ENCODE peak calls at places on chromosomes 1 and 21, in eight cellular contexts. E is GM23338, N is right atrium auricular region, Q is H1, W is endothelial cell of umbilical vein, U is psoas muscle, Y is BE2C, C is tibial nerve. X is an unnamed sample. For H3K4me1, the result is how much of the 10 kb centered on the place peaks cover.

GRCh38 chr1:183105449-183105848 is 80.6 kb upstream of the LAMC2 start:
- DNase-seq in E (no peak), N (no peak), Q (no peak), W (no peak), U (no peak), Y (no peak), C (no peak), X (no peak)

GRCh38 chr1:154418062-154418897 is 13.1 kb downstream of the IL6R start:
- DNase-seq in E (no peak), N (no peak), Q (no peak), W (peak), U (peak), Y (peak), C (peak), X (no peak)

GRCh38 chr1:76682152-76682551 is 185.1 kb upstream of the ST6GALNAC5 start:
- DNase-seq in E (peak), N (no peak), Q (no peak), W (no peak), U (no peak), Y (no peak), C (no peak), X (no peak)

GRCh38 chr1:192724670-192725069 is 84.2 kb upstream of the RGS2 start:
- DNase-seq in E (no peak), N (no peak), Q (no peak), W (no peak), U (no peak), Y (no peak), C (no peak), X (no peak)

GRCh38 chr1:168671782-168672181 is 57.2 kb downstream of the DPT start:
- DNase-seq in E (no peak), N (no peak), Q (no peak), W (no peak), U (no peak), Y (no peak), C (no peak), X (no peak)

GRCh38 chr1:160097911-160098851 is at the start of gene IGSF8:
- DNase-seq in E (peak), N (peak), Q (peak), W (peak), U (peak), Y (peak), C (peak), X (peak)

GRCh38 chr1:207811920-207812720 is 60.3 kb downstream of the CD46 start:
- DNase-seq in E (peak), N (peak), Q (peak), W (peak), U (peak), Y (peak), C (peak), X (peak)

GRCh38 chr21:46295996-46296752 is 10.0 kb downstream of the YBEY start:
- DNase-seq in E (peak), N (peak), Q (peak), W (no peak), U (peak), Y (peak), C (peak), X (peak)

GRCh38 chr1:23168079-23168461 is 586 bp downstream of the LUZP1 start:
- DNase-seq in E (no peak), N (peak), Q (no peak), W (no peak), U (peak), Y (peak), C (no peak), X (peak)

GRCh38 chr21:35059742-35060141 is 10.6 kb upstream of the RUNX1 start:
- DNase-seq in E (no peak), N (no peak), Q (no peak), W (no peak), U (no peak), Y (no peak), C (no peak), X (no peak)

GRCh38 chr1:3313579-3313955 is 140.9 kb upstream of the ARHGEF16 start:
- DNase-seq in E (no peak), N (peak), Q (peak), W (peak), U (peak), Y (no peak), C (peak), X (peak)

GRCh38 chr21:39037807-39038405 is 145.3 kb downstream of the PSMG1 start:
- DNase-seq in E (peak), N (no peak), Q (peak), W (peak), U (no peak), Y (no peak), C (no peak), X (no peak)

GRCh38 chr21:34298797-34299539 is 64.8 kb upstream of the KCNE2 start:
- DNase-seq in E (no peak), N (no peak), Q (no peak), W (no peak), U (no peak), Y (no peak), C (no peak), X (no peak)

GRCh38 chr1:234554157-234554477 is 55.9 kb downstream of the IRF2BP2 start:
- DNase-seq in E (no peak), N (no peak), Q (no peak), W (no peak), U (no peak), Y (no peak), C (no peak), X (no peak)

GRCh38 chr1:192474080-192474683 is 101.4 kb upstream of the RGS1 start:
- DNase-seq in E (peak), N (no peak), Q (no peak), W (peak), U (no peak), Y (no peak), C (no peak), X (no peak)

GRCh38 chr1:19514391-19514831 is 29.1 kb upstream of the CAPZB start:
- DNase-seq in E (no peak), N (no peak), Q (no peak), W (no peak), U (peak), Y (no peak), C (peak), X (peak)

GRCh38 chr1:46412853-46413595 is 18.9 kb downstream of the FAAH start:
- DNase-seq in E (no peak), N (no peak), Q (no peak), W (no peak), U (peak), Y (no peak), C (no peak), X (no peak)

GRCh38 chr21:46667191-46667734 is 31.8 kb downstream of the PRMT2 start:
- DNase-seq in E (peak), N (no peak), Q (no peak), W (peak), U (peak), Y (peak), C (no peak), X (no peak)

GRCh38 chr1:41799723-41800122 is 119.0 kb downstream of the HIVEP3 start:
- DNase-seq in E (no peak), N (no peak), Q (no peak), W (no peak), U (no peak), Y (no peak), C (no peak), X (no peak)

GRCh38 chr1:92749024-92749634 is 35.8 kb downstream of the EVI5 start:
- DNase-seq in E (peak), N (no peak), Q (no peak), W (peak), U (no peak), Y (peak), C (no peak), X (peak)

GRCh38 chr1:218336353-218336752 is 8.8 kb upstream of the TGFB2 start:
- DNase-seq in E (no peak), N (no peak), Q (no peak), W (no peak), U (no peak), Y (peak), C (no peak), X (no peak)

GRCh38 chr1:116128669-116129068 is 17.5 kb downstream of the MAB21L3 start:
- DNase-seq in E (no peak), N (no peak), Q (no peak), W (no peak), U (no peak), Y (no peak), C (no peak), X (no peak)

GRCh38 chr1:88998716-88999115 is 6.3 kb upstream of the KYAT3 start:
- DNase-seq in E (peak), N (no peak), Q (no peak), W (peak), U (no peak), Y (peak), C (no peak), X (no peak)

GRCh38 chr1:2236695-2237677 is 8.9 kb downstream of the SKI start:
- DNase-seq in E (no peak), N (no peak), Q (no peak), W (no peak), U (no peak), Y (no peak), C (no peak), X (peak)
- H3K4me1 ChIP-seq in E (under half), N (under half), Q (under half), W (under half), U (half or more), Y (under half), C (half or more), X (half or more)

GRCh38 chr1:222897527-222898190 is 82.8 kb downstream of the DISP1 start:
- DNase-seq in E (no peak), N (no peak), Q (no peak), W (peak), U (no peak), Y (no peak), C (no peak), X (no peak)

GRCh38 chr1:222893255-222893654 is 78.4 kb downstream of the DISP1 start:
- DNase-seq in E (no peak), N (no peak), Q (no peak), W (no peak), U (peak), Y (no peak), C (no peak), X (no peak)

GRCh38 chr1:222894331-222894730 is 79.5 kb downstream of the DISP1 start:
- DNase-seq in E (no peak), N (no peak), Q (no peak), W (no peak), U (peak), Y (no peak), C (no peak), X (no peak)

GRCh38 chr1:222896630-222897526 is 82.0 kb downstream of the DISP1 start:
- DNase-seq in E (no peak), N (no peak), Q (no peak), W (no peak), U (no peak), Y (no peak), C (no peak), X (no peak)

DNA sequence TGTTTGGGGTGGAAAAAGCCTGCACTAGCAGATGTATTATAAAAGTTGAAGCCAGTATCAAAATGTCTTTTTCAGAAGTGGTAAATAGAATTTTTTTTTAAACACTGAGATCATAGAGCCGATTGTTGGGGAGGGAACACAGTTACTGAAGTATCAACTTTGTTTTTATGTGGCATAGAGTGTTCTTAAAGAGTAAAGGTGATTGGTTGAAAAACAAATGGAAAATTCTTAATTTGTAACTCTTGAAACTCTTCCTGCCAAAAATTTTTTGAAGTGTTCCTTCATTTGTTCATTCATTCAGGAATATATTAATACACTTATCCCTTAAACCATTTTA is 83.3 kb downstream of the DISP1 start:
- DNase-seq in E (no peak), N (no peak), Q (no peak), W (no peak), U (no peak), Y (no peak), C (no peak), X (no peak)
- H3K4me3 ChIP-seq in E (no peak), N (no peak), Q (no peak), W (no peak), U (peak), Y (no peak), C (peak), X (no peak)

DNA sequence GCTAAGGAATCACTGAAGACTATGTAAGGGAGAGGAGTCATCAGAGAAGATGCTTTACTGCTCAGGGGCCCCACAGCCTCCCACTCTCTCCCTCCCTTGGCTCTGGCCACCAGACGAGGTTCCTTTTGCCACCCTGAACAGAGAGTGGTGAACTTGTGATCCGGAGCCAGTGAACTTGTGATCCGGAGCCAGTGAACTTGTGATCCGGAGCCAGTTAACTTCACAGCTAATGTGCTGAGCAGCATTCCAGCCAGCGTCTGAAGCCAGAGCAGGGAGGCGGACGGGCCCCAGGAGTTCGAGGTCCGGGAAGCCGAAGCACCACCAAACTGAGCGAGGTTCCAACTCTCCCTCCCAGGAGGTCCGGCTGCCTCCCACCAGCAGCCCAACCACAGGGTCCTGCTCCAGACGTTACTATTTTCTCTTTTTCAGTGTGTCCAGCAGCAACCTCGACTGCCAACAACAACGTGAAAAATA is 85.9 kb downstream of the SYF2 start:
- DNase-seq in E (no peak), N (no peak), Q (peak), W (no peak), U (peak), Y (no peak), C (no peak), X (no peak)
- H3K4me1 ChIP-seq in E (under half), N (under half), Q (under half), W (under half), U (under half), Y (under half), C (under half), X (under half)

GRCh38 chr1:155974208-155975165 is 3.9 kb downstream of the ARHGEF2 start:
- DNase-seq in E (no peak), N (no peak), Q (no peak), W (no peak), U (no peak), Y (no peak), C (no peak), X (no peak)
- H3K4me3 ChIP-seq in E (peak), N (peak), Q (no peak), W (peak), U (peak), Y (no peak), C (peak), X (no peak)

DNA sequence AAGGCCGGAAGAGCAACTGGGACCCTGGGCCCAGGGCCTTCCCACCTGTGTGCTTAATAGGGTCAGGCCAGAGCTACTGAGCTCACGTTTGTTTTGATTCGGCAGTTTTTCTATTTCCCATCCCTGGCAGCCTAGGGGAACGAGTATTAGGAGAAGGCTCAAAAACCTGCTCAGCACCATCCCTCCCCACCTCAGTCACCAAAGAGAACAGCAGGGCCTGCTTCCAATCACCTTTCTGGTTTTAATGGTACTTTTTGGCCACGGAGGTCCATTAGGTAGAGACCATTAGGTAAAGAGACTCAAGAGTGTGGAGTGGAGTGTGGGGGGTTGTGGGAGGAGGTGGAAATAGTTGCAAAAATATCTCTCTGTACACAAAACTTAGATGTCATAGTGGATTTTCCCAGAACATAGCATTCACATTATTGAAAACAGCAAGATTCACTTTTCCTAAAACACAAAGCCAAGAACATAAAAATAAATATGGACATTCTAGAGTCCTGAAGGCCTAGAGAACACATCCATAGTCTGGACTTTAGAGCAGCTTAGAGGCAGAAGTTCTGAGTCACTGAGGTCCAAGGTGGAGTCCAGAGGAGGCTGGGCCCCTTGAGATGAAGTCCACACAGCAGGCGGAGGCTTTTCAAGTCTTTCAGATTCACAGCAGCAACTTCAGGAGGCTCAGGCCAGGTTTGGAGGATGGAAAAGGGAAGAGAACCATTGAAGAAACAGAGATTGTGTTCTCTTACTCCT is 19.5 kb downstream of the NUAK2 start:
- DNase-seq in E (no peak), N (no peak), Q (no peak), W (no peak), U (no peak), Y (no peak), C (no peak), X (no peak)
- H3K4me1 ChIP-seq in E (under half), N (under half), Q (under half), W (under half), U (under half), Y (under half), C (under half), X (under half)

GRCh38 chr1:157135070-157135469 is 3.1 kb downstream of the ETV3 start:
- DNase-seq in E (no peak), N (no peak), Q (no peak), W (no peak), U (no peak), Y (no peak), C (no peak), X (no peak)

GRCh38 chr1:157134442-157134841 is 3.8 kb downstream of the ETV3 start:
- DNase-seq in E (no peak), N (no peak), Q (no peak), W (no peak), U (no peak), Y (no peak), C (no peak), X (no peak)

GRCh38 chr1:157132602-157133167 is 5.5 kb downstream of the ETV3 start:
- DNase-seq in E (no peak), N (no peak), Q (no peak), W (no peak), U (no peak), Y (no peak), C (no peak), X (no peak)

GRCh38 chr1:157132111-157132510 is 6.1 kb downstream of the ETV3 start:
- DNase-seq in E (no peak), N (no peak), Q (no peak), W (no peak), U (no peak), Y (no peak), C (no peak), X (no peak)

GRCh38 chr1:157133431-157133830 is 4.8 kb downstream of the ETV3 start:
- DNase-seq in E (no peak), N (no peak), Q (no peak), W (no peak), U (no peak), Y (no peak), C (no peak), X (no peak)
- H3K4me3 ChIP-seq in E (no peak), N (no peak), Q (no peak), W (no peak), U (no peak), Y (no peak), C (no peak), X (no peak)

GRCh38 chr1:156493154-156493631 is 7.4 kb downstream of the MEF2D start:
- DNase-seq in E (no peak), N (no peak), Q (no peak), W (no peak), U (peak), Y (no peak), C (no peak), X (no peak)

GRCh38 chr1:156495401-156496140 is 5.0 kb downstream of the MEF2D start:
- DNase-seq in E (no peak), N (no peak), Q (no peak), W (no peak), U (peak), Y (no peak), C (peak), X (peak)

GRCh38 chr1:156493749-156494148 is 6.8 kb downstream of the MEF2D start:
- DNase-seq in E (no peak), N (no peak), Q (no peak), W (no peak), U (peak), Y (no peak), C (no peak), X (no peak)

GRCh38 chr1:156492591-156493080 is 7.9 kb downstream of the MEF2D start:
- DNase-seq in E (no peak), N (no peak), Q (no peak), W (no peak), U (peak), Y (no peak), C (no peak), X (no peak)

DNA sequence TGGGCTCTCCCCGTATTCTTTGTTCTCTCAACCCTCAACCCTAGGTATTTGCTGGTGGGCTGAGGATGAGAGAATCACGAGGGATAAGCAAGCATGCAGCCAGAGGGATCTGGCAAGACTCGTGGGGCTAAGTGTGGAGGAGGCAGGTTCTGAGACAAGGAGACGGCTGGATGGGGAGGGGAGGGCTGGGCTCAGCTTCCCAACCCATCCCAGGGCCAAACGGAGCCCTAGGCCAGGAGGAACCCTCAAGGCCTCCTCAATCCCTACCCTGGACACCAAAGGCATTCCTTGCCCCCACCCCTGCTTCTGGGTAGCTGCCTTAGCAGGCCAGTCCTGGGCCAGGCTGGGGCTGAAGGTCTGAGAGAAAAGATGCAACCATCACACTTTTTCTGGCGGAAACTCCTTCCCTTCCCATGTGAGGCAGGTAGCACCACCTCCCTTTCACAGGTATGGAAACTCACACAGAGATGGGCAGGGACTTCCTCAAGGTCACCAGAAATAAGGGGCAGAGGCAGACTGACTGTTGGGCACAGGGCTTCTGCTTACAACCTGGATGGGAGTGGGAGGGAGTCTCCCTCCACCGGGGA is 6.2 kb downstream of the MEF2D start:
- DNase-seq in E (no peak), N (no peak), Q (no peak), W (no peak), U (peak), Y (no peak), C (no peak), X (no peak)
- H3K4me1 ChIP-seq in E (half or more), N (under half), Q (half or more), W (under half), U (half or more), Y (under half), C (half or more), X (half or more)

DNA sequence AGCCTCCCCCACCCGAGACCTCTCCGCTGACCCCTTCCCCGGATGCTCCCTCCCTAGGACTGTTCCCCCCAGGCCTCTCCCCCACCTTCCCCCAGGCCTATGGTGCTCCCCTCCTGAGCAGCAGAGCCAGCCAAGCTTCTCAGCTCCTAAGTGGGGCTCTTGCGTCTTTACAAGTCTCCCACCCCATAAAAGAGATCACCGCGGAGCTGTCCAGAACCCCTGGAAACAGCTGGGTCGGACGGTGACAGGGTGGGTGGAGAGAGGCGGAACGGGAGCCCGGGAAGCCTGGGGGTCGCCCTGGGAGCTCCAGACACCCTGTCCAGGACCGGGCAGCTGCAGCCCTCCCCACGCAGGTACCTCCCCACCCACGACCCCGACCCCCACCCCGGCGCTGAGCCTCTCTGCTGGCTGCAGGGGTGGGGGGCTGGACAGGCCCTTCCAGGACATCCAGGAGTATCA is 61.2 kb downstream of the WNT9A start:
- DNase-seq in E (peak), N (peak), Q (peak), W (no peak), U (peak), Y (peak), C (peak), X (no peak)
- H3K4me3 ChIP-seq in E (peak), N (peak), Q (peak), W (no peak), U (peak), Y (no peak), C (peak), X (peak)

X was measured in testis.